ENCODE peak calls at places on chromosomes 2 and 18, in nine cellular contexts. One of them, this sample, is unnamed.

GRCh38 chr2:132974477-132975050 is 304.6 kb upstream of the LYPD1 start:
- DNase-seq in cardiac fibroblast: no peak
- DNase-seq in tibial artery: no peak
- DNase-seq in Peyer's patch: no peak
- DNase-seq in neural progenitor cell: no peak
- DNase-seq in cardiac muscle cell: no peak
- DNase-seq in NB4: no peak
- DNase-seq in AG04449: no peak
- DNase-seq in coronary artery: no peak
- DNase-seq in this sample: no peak

GRCh38 chr2:164388511-164388910 is 232.8 kb downstream of the GRB14 start:
- DNase-seq in cardiac muscle cell: peak
- DNase-seq in Peyer's patch: no peak
- DNase-seq in coronary artery: no peak
- DNase-seq in neural progenitor cell: peak
- DNase-seq in cardiac fibroblast: peak
- DNase-seq in tibial artery: no peak
- DNase-seq in AG04449: peak
- DNase-seq in NB4: peak
- DNase-seq in this sample: peak

GRCh38 chr2:54589340-54590215 is 133.5 kb downstream of the SPTBN1 start:
- DNase-seq in NB4: peak
- DNase-seq in AG04449: no peak
- DNase-seq in tibial artery: no peak
- DNase-seq in Peyer's patch: peak
- DNase-seq in coronary artery: no peak
- DNase-seq in neural progenitor cell: no peak
- DNase-seq in cardiac fibroblast: peak
- DNase-seq in cardiac muscle cell: no peak
- DNase-seq in this sample: peak

GRCh38 chr18:47247036-47247832 is 4.2 kb downstream of the SKOR2 start:
- DNase-seq in Peyer's patch: no peak
- DNase-seq in tibial artery: no peak
- DNase-seq in neural progenitor cell: peak
- DNase-seq in NB4: no peak
- DNase-seq in cardiac fibroblast: no peak
- DNase-seq in cardiac muscle cell: peak
- DNase-seq in coronary artery: no peak
- DNase-seq in AG04449: no peak
- DNase-seq in this sample: no peak

GRCh38 chr2:43745457-43745856 is 28.4 kb upstream of the DYNC2LI1 start:
- DNase-seq in Peyer's patch: no peak
- DNase-seq in NB4: no peak
- DNase-seq in AG04449: peak
- DNase-seq in tibial artery: no peak
- DNase-seq in coronary artery: no peak
- DNase-seq in neural progenitor cell: no peak
- DNase-seq in cardiac fibroblast: peak
- DNase-seq in cardiac muscle cell: no peak
- DNase-seq in this sample: no peak

GRCh38 chr18:76920974-76921373 is 98.6 kb downstream of the ZNF236 start:
- DNase-seq in coronary artery: no peak
- DNase-seq in cardiac fibroblast: no peak
- DNase-seq in neural progenitor cell: no peak
- DNase-seq in cardiac muscle cell: no peak
- DNase-seq in tibial artery: no peak
- DNase-seq in NB4: no peak
- DNase-seq in Peyer's patch: no peak
- DNase-seq in AG04449: no peak
- DNase-seq in this sample: no peak

GRCh38 chr18:26470011-26470637 is 78.2 kb downstream of the KCTD1 start:
- DNase-seq in cardiac fibroblast: no peak
- DNase-seq in neural progenitor cell: peak
- DNase-seq in Peyer's patch: no peak
- DNase-seq in AG04449: no peak
- DNase-seq in coronary artery: no peak
- DNase-seq in tibial artery: no peak
- DNase-seq in cardiac muscle cell: peak
- DNase-seq in NB4: no peak
- DNase-seq in this sample: no peak

GRCh38 chr18:53004798-53005197 is 664.8 kb downstream of the DCC start:
- DNase-seq in tibial artery: no peak
- DNase-seq in cardiac fibroblast: no peak
- DNase-seq in neural progenitor cell: no peak
- DNase-seq in coronary artery: no peak
- DNase-seq in cardiac muscle cell: peak
- DNase-seq in AG04449: no peak
- DNase-seq in Peyer's patch: no peak
- DNase-seq in NB4: no peak
- DNase-seq in this sample: no peak

GRCh38 chr2:180715044-180715443 is 265.4 kb upstream of the UBE2E3 start:
- DNase-seq in Peyer's patch: no peak
- DNase-seq in cardiac fibroblast: no peak
- DNase-seq in neural progenitor cell: no peak
- DNase-seq in AG04449: no peak
- DNase-seq in tibial artery: no peak
- DNase-seq in cardiac muscle cell: no peak
- DNase-seq in NB4: no peak
- DNase-seq in coronary artery: no peak
- DNase-seq in this sample: no peak

DNA sequence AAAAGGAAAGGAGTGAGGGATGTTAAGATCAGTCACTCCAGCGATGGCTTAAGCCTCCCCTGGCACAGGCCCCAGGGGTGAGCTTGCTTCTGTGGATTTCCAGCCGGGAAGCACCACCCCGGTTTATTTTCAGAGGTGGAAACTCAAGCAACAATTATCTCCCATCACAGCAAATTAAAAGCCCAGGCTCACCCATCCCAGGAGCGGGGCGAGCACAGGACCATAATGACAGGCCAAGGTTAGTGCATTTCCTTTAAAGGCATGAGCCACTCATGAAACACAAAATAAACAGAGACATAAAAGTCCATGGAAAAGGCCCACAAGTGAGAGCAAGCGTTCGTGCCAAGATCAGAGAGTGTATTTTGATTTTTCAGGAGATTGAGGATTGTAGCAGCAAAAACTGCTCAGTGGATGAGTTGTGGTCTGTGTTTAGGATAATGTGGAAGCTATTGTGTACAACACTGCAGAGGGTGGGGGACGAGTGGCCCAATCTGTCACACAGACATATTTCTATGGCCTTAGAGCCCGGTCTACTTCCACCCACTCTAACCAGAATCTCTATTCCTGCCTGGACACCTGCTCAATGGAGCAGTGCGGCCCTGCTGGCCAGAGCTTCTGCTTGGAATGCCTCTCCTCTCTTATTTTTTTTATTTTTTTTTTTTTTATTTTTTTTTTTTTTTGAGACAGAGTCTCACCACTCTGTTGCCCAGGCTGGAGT is 111.4 kb upstream of the CDC42EP3 start:
- DNase-seq in tibial artery: no peak
- DNase-seq in AG04449: no peak
- DNase-seq in cardiac fibroblast: no peak
- DNase-seq in cardiac muscle cell: no peak
- DNase-seq in Peyer's patch: no peak
- DNase-seq in neural progenitor cell: no peak
- DNase-seq in coronary artery: no peak
- DNase-seq in NB4: no peak
- DNase-seq in this sample: no peak
- H3K4me3 ChIP-seq in tibial artery: no peak
- H3K4me3 ChIP-seq in AG04449: no peak
- H3K4me3 ChIP-seq in cardiac fibroblast: no peak
- H3K4me3 ChIP-seq in cardiac muscle cell: no peak
- H3K4me3 ChIP-seq in Peyer's patch: no peak
- H3K4me3 ChIP-seq in neural progenitor cell: no peak
- H3K4me3 ChIP-seq in coronary artery: no peak
- H3K4me3 ChIP-seq in NB4: no peak
- H3K4me3 ChIP-seq in this sample: no peak

GRCh38 chr18:80022613-80023012 is 11.6 kb upstream of the RBFA start:
- DNase-seq in AG04449: no peak
- DNase-seq in NB4: peak
- DNase-seq in Peyer's patch: no peak
- DNase-seq in coronary artery: no peak
- DNase-seq in cardiac muscle cell: peak
- DNase-seq in tibial artery: no peak
- DNase-seq in cardiac fibroblast: peak
- DNase-seq in neural progenitor cell: peak
- DNase-seq in this sample: peak

GRCh38 chr18:80026363-80026762 is 7.9 kb upstream of the RBFA start:
- DNase-seq in cardiac fibroblast: no peak
- DNase-seq in cardiac muscle cell: no peak
- DNase-seq in neural progenitor cell: no peak
- DNase-seq in coronary artery: no peak
- DNase-seq in NB4: no peak
- DNase-seq in tibial artery: no peak
- DNase-seq in Peyer's patch: no peak
- DNase-seq in AG04449: no peak
- DNase-seq in this sample: no peak

GRCh38 chr18:80023173-80023572 is 11.1 kb upstream of the RBFA start:
- DNase-seq in neural progenitor cell: peak
- DNase-seq in NB4: peak
- DNase-seq in tibial artery: no peak
- DNase-seq in AG04449: no peak
- DNase-seq in cardiac fibroblast: peak
- DNase-seq in coronary artery: no peak
- DNase-seq in Peyer's patch: no peak
- DNase-seq in cardiac muscle cell: no peak
- DNase-seq in this sample: peak
- TF ChIP-seq CTCF in neural progenitor cell: peak
- TF ChIP-seq CTCF in NB4: peak
- TF ChIP-seq CTCF in tibial artery: no peak
- TF ChIP-seq CTCF in AG04449: no peak
- TF ChIP-seq CTCF in cardiac fibroblast: peak
- TF ChIP-seq CTCF in coronary artery: no peak
- TF ChIP-seq CTCF in Peyer's patch: no peak
- TF ChIP-seq CTCF in cardiac muscle cell: peak
- TF ChIP-seq CTCF in this sample: peak

GRCh38 chr2:222040333-222040732 is 258.5 kb downstream of the PAX3 start:
- DNase-seq in neural progenitor cell: no peak
- DNase-seq in cardiac fibroblast: no peak
- DNase-seq in NB4: no peak
- DNase-seq in AG04449: no peak
- DNase-seq in Peyer's patch: no peak
- DNase-seq in cardiac muscle cell: no peak
- DNase-seq in coronary artery: no peak
- DNase-seq in tibial artery: no peak
- DNase-seq in this sample: no peak
- H3K4me3 ChIP-seq in neural progenitor cell: no peak
- H3K4me3 ChIP-seq in cardiac fibroblast: no peak
- H3K4me3 ChIP-seq in NB4: no peak
- H3K4me3 ChIP-seq in AG04449: no peak
- H3K4me3 ChIP-seq in Peyer's patch: no peak
- H3K4me3 ChIP-seq in cardiac muscle cell: no peak
- H3K4me3 ChIP-seq in coronary artery: no peak
- H3K4me3 ChIP-seq in tibial artery: no peak
- H3K4me3 ChIP-seq in this sample: no peak

GRCh38 chr18:12119358-12119757 is 25.7 kb downstream of the ANKRD62 start:
- DNase-seq in Peyer's patch: no peak
- DNase-seq in coronary artery: no peak
- DNase-seq in cardiac muscle cell: no peak
- DNase-seq in NB4: no peak
- DNase-seq in neural progenitor cell: no peak
- DNase-seq in AG04449: no peak
- DNase-seq in tibial artery: no peak
- DNase-seq in cardiac fibroblast: no peak
- DNase-seq in this sample: no peak

GRCh38 chr18:12121175-12122095 is 27.8 kb downstream of the ANKRD62 start:
- DNase-seq in NB4: peak
- DNase-seq in neural progenitor cell: peak
- DNase-seq in Peyer's patch: no peak
- DNase-seq in AG04449: no peak
- DNase-seq in coronary artery: no peak
- DNase-seq in cardiac fibroblast: peak
- DNase-seq in tibial artery: no peak
- DNase-seq in cardiac muscle cell: peak
- DNase-seq in this sample: no peak
- TF ChIP-seq CTCF in NB4: peak
- TF ChIP-seq CTCF in neural progenitor cell: peak
- TF ChIP-seq CTCF in Peyer's patch: no peak
- TF ChIP-seq CTCF in AG04449: peak
- TF ChIP-seq CTCF in coronary artery: no peak
- TF ChIP-seq CTCF in cardiac fibroblast: peak
- TF ChIP-seq CTCF in tibial artery: no peak
- TF ChIP-seq CTCF in cardiac muscle cell: peak
- TF ChIP-seq CTCF in this sample: peak

GRCh38 chr2:218031771-218032257 is 29.0 kb upstream of the TNS1 start:
- DNase-seq in coronary artery: no peak
- DNase-seq in cardiac muscle cell: no peak
- DNase-seq in cardiac fibroblast: no peak
- DNase-seq in NB4: no peak
- DNase-seq in Peyer's patch: no peak
- DNase-seq in neural progenitor cell: peak
- DNase-seq in tibial artery: no peak
- DNase-seq in AG04449: no peak
- DNase-seq in this sample: peak
- H3K4me3 ChIP-seq in coronary artery: no peak
- H3K4me3 ChIP-seq in cardiac muscle cell: no peak
- H3K4me3 ChIP-seq in cardiac fibroblast: no peak
- H3K4me3 ChIP-seq in NB4: no peak
- H3K4me3 ChIP-seq in Peyer's patch: no peak
- H3K4me3 ChIP-seq in neural progenitor cell: no peak
- H3K4me3 ChIP-seq in tibial artery: no peak
- H3K4me3 ChIP-seq in AG04449: no peak
- H3K4me3 ChIP-seq in this sample: no peak

GRCh38 chr18:75240433-75240832 is 29.8 kb downstream of the TSHZ1 start:
- DNase-seq in AG04449: no peak
- DNase-seq in cardiac fibroblast: no peak
- DNase-seq in neural progenitor cell: no peak
- DNase-seq in cardiac muscle cell: no peak
- DNase-seq in tibial artery: no peak
- DNase-seq in NB4: peak
- DNase-seq in Peyer's patch: no peak
- DNase-seq in coronary artery: no peak
- DNase-seq in this sample: no peak
- TF ChIP-seq CTCF in AG04449: no peak
- TF ChIP-seq CTCF in cardiac fibroblast: no peak
- TF ChIP-seq CTCF in neural progenitor cell: no peak
- TF ChIP-seq CTCF in cardiac muscle cell: no peak
- TF ChIP-seq CTCF in tibial artery: no peak
- TF ChIP-seq CTCF in NB4: no peak
- TF ChIP-seq CTCF in Peyer's patch: no peak
- TF ChIP-seq CTCF in coronary artery: no peak
- TF ChIP-seq CTCF in this sample: no peak

GRCh38 chr2:143177081-143177786 is 48.0 kb downstream of the ARHGAP15 start:
- DNase-seq in Peyer's patch: no peak
- DNase-seq in cardiac muscle cell: no peak
- DNase-seq in AG04449: no peak
- DNase-seq in neural progenitor cell: no peak
- DNase-seq in coronary artery: no peak
- DNase-seq in NB4: no peak
- DNase-seq in cardiac fibroblast: peak
- DNase-seq in tibial artery: no peak
- DNase-seq in this sample: no peak
- H3K4me3 ChIP-seq in Peyer's patch: no peak
- H3K4me3 ChIP-seq in cardiac muscle cell: no peak
- H3K4me3 ChIP-seq in AG04449: no peak
- H3K4me3 ChIP-seq in neural progenitor cell: no peak
- H3K4me3 ChIP-seq in coronary artery: peak
- H3K4me3 ChIP-seq in NB4: no peak
- H3K4me3 ChIP-seq in cardiac fibroblast: no peak
- H3K4me3 ChIP-seq in tibial artery: no peak
- H3K4me3 ChIP-seq in this sample: no peak

GRCh38 chr2:65067806-65068553 is 11.8 kb downstream of the CEP68 start:
- DNase-seq in cardiac muscle cell: no peak
- DNase-seq in coronary artery: peak
- DNase-seq in AG04449: no peak
- DNase-seq in neural progenitor cell: no peak
- DNase-seq in cardiac fibroblast: no peak
- DNase-seq in tibial artery: no peak
- DNase-seq in Peyer's patch: no peak
- DNase-seq in NB4: no peak
- DNase-seq in this sample: peak
- TF ChIP-seq CTCF in cardiac muscle cell: no peak
- TF ChIP-seq CTCF in coronary artery: no peak
- TF ChIP-seq CTCF in AG04449: no peak
- TF ChIP-seq CTCF in neural progenitor cell: no peak
- TF ChIP-seq CTCF in cardiac fibroblast: no peak
- TF ChIP-seq CTCF in tibial artery: no peak
- TF ChIP-seq CTCF in Peyer's patch: no peak
- TF ChIP-seq CTCF in NB4: no peak
- TF ChIP-seq CTCF in this sample: no peak

This sample was measured in epithelial cell of esophagus.